ENCODE peak calls at places on chromosomes 13 and 19, in four cellular contexts. Y is kidney; T is brain microvascular endothelial cell; J is stimulated activated CD8-positive, alpha-beta memory T cell treated with anti-CD3 and anti-CD28 coated beads, Interleukin-4, amount 100 ng/mL, for 4 hours. H is an unnamed sample.

GRCh38 chr13:34810996-34811395 is 131.1 kb upstream of the NBEA start:
- DNase-seq in T (no peak), Y (no peak), J (no peak), H (no peak)

GRCh38 chr19:9037415-9038062 is 27.3 kb upstream of the MUC16 start:
- DNase-seq in J (no peak), T (no peak), Y (no peak), H (no peak)

GRCh38 chr13:36979361-36980040 is 19.6 kb downstream of the ALG5 start:
- DNase-seq in J (no peak), Y (no peak), T (no peak), H (no peak)

GRCh38 chr19:35928507-35928906 is 7.7 kb upstream of the LRFN3 start:
- DNase-seq in T (no peak), Y (peak), J (no peak), H (no peak)

GRCh38 chr13:75399168-75399878 is 82.6 kb downstream of the TBC1D4 start:
- DNase-seq in T (peak), Y (no peak), J (no peak), H (no peak)

GRCh38 chr19:5479958-5480357 is 24.7 kb downstream of the ZNRF4 start:
- DNase-seq in J (no peak), T (no peak), Y (no peak), H (no peak)

GRCh38 chr19:5002143-5002542 is 33.2 kb downstream of the KDM4B start:
- DNase-seq in J (no peak), T (peak), Y (no peak), H (peak)

GRCh38 chr13:24228852-24229458 is 68.4 kb downstream of the SPATA13 start:
- DNase-seq in T (peak), Y (no peak), J (no peak), H (peak)

GRCh38 chr13:73809561-73809960 is 324.6 kb downstream of the KLF12 start:
- DNase-seq in T (peak), J (no peak), Y (no peak), H (peak)

GRCh38 chr13:44870456-44870929 is 118.8 kb downstream of the NUFIP1 start:
- DNase-seq in J (no peak), Y (peak), T (no peak), H (no peak)

GRCh38 chr19:41426952-41427646 is at the start of gene B3GNT8:
- DNase-seq in Y (peak), T (peak), J (no peak), H (peak)

GRCh38 chr19:10417598-10418280 is 2.6 kb upstream of the PDE4A start:
- DNase-seq in Y (peak), T (no peak), J (no peak), H (no peak)

GRCh38 chr19:47275866-47276461 is 1.3 kb downstream of the INAFM1 start:
- DNase-seq in J (no peak), T (peak), Y (peak), H (no peak)

GRCh38 chr19:10206226-10206873 is 11.6 kb upstream of the DNMT1 start:
- DNase-seq in T (peak), Y (no peak), J (no peak), H (no peak)

GRCh38 chr13:23985846-23986245 is 88.5 kb upstream of the C1QTNF9B start:
- DNase-seq in Y (no peak), J (no peak), T (peak), H (no peak)

GRCh38 chr19:13366529-13367143 is 139.6 kb downstream of the CACNA1A start:
- DNase-seq in J (no peak), T (no peak), Y (no peak), H (peak)

GRCh38 chr13:25329706-25330105 is 28.3 kb downstream of the NUP58 start:
- DNase-seq in Y (no peak), J (no peak), T (peak), H (peak)

GRCh38 chr13:23322353-23323336 is 110.9 kb downstream of the SACS start:
- DNase-seq in Y (no peak), J (no peak), T (no peak), H (no peak)

GRCh38 chr19:44530777-44531176 is 1.3 kb upstream of the CEACAM20 start:
- DNase-seq in T (peak), J (no peak), Y (peak), H (no peak)

GRCh38 chr13:30676672-30677071 is 58.7 kb upstream of the ALOX5AP start:
- DNase-seq in Y (no peak), T (no peak), J (no peak), H (no peak)

H was measured in stromal cell of bone marrow.